ENCODE peak calls at places on chromosomes 3 and 15, in ten cellular contexts. J is uterus, K is fibroblast of lung, F is cardiac fibroblast, G is AG04450, P is endothelial cell, D is Calu3, Z is left ventricle myocardium inferior, W is SK-N-SH, U is AG04449. I is an unnamed sample.
A peak's percentile ranks its signal among the peaks of the same experiment; 100 is the strongest.

GRCh38 chr15:22873204-22873701 is 34.8 kb downstream of the NIPA2 start:
- DNase-seq in J (no peak), K (peak; percentile 65), F (peak; percentile 64), G (peak; percentile 42), P (peak; percentile 27), D (no peak), Z (no peak), W (no peak), U (peak; percentile 66), I (no peak)

GRCh38 chr3:104939196-104939595 is 427.5 kb upstream of the ALCAM start:
- DNase-seq in J (no peak), K (peak; percentile 14), F (peak; percentile 29), G (no peak), P (no peak), D (no peak), Z (no peak), W (peak; percentile 51), U (no peak), I (no peak)

GRCh38 chr3:155753038-155753647 is 8.3 kb upstream of the PLCH1 start:
- DNase-seq in J (no peak), K (peak; percentile 57), F (peak; percentile 65), G (no peak), P (no peak), D (no peak), Z (no peak), W (peak; percentile 32), U (no peak), I (no peak)

GRCh38 chr15:49953421-49953820 is 165.6 kb downstream of the ATP8B4 start:
- DNase-seq in J (no peak), K (no peak), F (no peak), G (no peak), P (no peak), D (no peak), Z (no peak), W (no peak), U (no peak), I (no peak)

GRCh38 chr3:46396129-46396528 is 10.7 kb downstream of the CCR5AS start:
- DNase-seq in J (no peak), K (no peak), F (no peak), G (no peak), P (no peak), D (no peak), Z (no peak), W (no peak), U (no peak), I (no peak)

GRCh38 chr15:67884514-67885225 is 44.8 kb upstream of the RNU6-1 start:
- DNase-seq in J (peak; percentile 84), K (peak; percentile 64), F (peak; percentile 90), G (no peak), P (peak; percentile 56), D (peak; percentile 80), Z (peak; percentile 87), W (peak; percentile 88), U (no peak), I (peak; percentile 33)

GRCh38 chr3:98999675-99000074 is 98.2 kb upstream of the DCBLD2 start:
- DNase-seq in J (no peak), K (no peak), F (no peak), G (no peak), P (no peak), D (no peak), Z (no peak), W (no peak), U (no peak), I (no peak)

GRCh38 chr15:58302832-58303231 is 129.0 kb upstream of the LIPC start:
- DNase-seq in J (no peak), K (no peak), F (no peak), G (no peak), P (no peak), D (no peak), Z (no peak), W (no peak), U (no peak), I (no peak)

GRCh38 chr15:80386151-80386550 is 18.0 kb upstream of the ARNT2 start:
- DNase-seq in J (no peak), K (no peak), F (no peak), G (no peak), P (no peak), D (no peak), Z (no peak), W (no peak), U (no peak), I (no peak)

GRCh38 chr15:98083203-98083910 is 122.9 kb downstream of the ARRDC4 start:
- DNase-seq in J (no peak), K (no peak), F (no peak), G (no peak), P (no peak), D (no peak), Z (no peak), W (no peak), U (no peak), I (no peak)

GRCh38 chr3:170731281-170731680 is 138.7 kb downstream of the RPL22L1 start:
- DNase-seq in J (no peak), K (no peak), F (no peak), G (no peak), P (no peak), D (no peak), Z (no peak), W (no peak), U (no peak), I (no peak)

GRCh38 chr3:158701666-158702065 is 29.2 kb upstream of the LXN start:
- DNase-seq in J (no peak), K (peak; percentile 40), F (no peak), G (no peak), P (no peak), D (no peak), Z (no peak), W (no peak), U (no peak), I (no peak)

GRCh38 chr3:127809211-127809610 is 13.1 kb downstream of the MGLL start:
- DNase-seq in J (no peak), K (no peak), F (no peak), G (no peak), P (no peak), D (no peak), Z (no peak), W (no peak), U (no peak), I (no peak)

GRCh38 chr3:119700920-119701734 is 1.7 kb upstream of the CFAP91 start:
- DNase-seq in J (no peak), K (no peak), F (no peak), G (no peak), P (no peak), D (no peak), Z (no peak), W (no peak), U (no peak), I (no peak)

GRCh38 chr3:4279706-4280105 is 23.5 kb upstream of the SETMAR start:
- DNase-seq in J (no peak), K (no peak), F (no peak), G (no peak), P (no peak), D (no peak), Z (no peak), W (no peak), U (no peak), I (no peak)

GRCh38 chr3:4284865-4285264 is 18.3 kb upstream of the SETMAR start:
- DNase-seq in J (no peak), K (no peak), F (no peak), G (no peak), P (no peak), D (no peak), Z (no peak), W (no peak), U (no peak), I (no peak)

GRCh38 chr3:4281991-4282390 is 21.2 kb upstream of the SETMAR start:
- DNase-seq in J (no peak), K (no peak), F (no peak), G (no peak), P (no peak), D (no peak), Z (no peak), W (no peak), U (no peak), I (no peak)
- TF ChIP-seq CTCF in J (no peak), K (no peak), F (no peak), G (no peak), P (no peak), D (no peak), Z (no peak), W (no peak), U (no peak), I (no peak)

GRCh38 chr3:186514296-186515002 is 29.7 kb downstream of the CRYGS start:
- DNase-seq in J (no peak), K (no peak), F (no peak), G (no peak), P (peak; percentile 18), D (peak; percentile 47), Z (no peak), W (no peak), U (no peak), I (no peak)
- TF ChIP-seq CTCF in J (no peak), K (no peak), F (peak; percentile 50), G (peak; percentile 42), P (peak; percentile 52), D (peak; percentile 59), Z (peak; percentile 38), W (peak; percentile 39), U (peak; percentile 18), I (no peak)

GRCh38 chr3:184389935-184390528 is 10.2 kb downstream of the CHRD start:
- DNase-seq in J (no peak), K (no peak), F (no peak), G (no peak), P (no peak), D (no peak), Z (no peak), W (no peak), U (no peak), I (no peak)

GRCh38 chr3:184387174-184387714 is 7.4 kb downstream of the CHRD start:
- DNase-seq in J (no peak), K (no peak), F (no peak), G (no peak), P (no peak), D (no peak), Z (no peak), W (no peak), U (no peak), I (no peak)

GRCh38 chr3:184388164-184388935 is 8.5 kb downstream of the CHRD start:
- DNase-seq in J (no peak), K (no peak), F (no peak), G (no peak), P (no peak), D (no peak), Z (no peak), W (no peak), U (no peak), I (no peak)

GRCh38 chr3:184389384-184389783 is 9.5 kb downstream of the CHRD start:
- DNase-seq in J (no peak), K (no peak), F (no peak), G (no peak), P (no peak), D (no peak), Z (no peak), W (no peak), U (no peak), I (no peak)

DNA sequence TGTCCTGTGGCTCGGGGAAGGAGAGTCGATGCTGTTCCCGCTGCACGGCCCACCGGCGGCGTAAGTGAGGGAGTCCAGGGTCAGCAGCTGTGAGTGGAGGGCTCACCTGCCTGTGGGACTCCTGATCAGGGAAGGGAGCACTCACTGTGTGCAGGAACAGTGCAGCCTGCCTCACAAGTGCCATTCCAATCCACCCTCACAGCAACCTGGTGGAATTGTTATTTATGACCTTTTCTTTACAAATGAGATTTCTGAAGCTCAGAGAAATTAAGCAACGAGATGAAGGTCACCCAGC is 9.0 kb downstream of the CHRD start:
- DNase-seq in J (no peak), K (no peak), F (no peak), G (no peak), P (no peak), D (no peak), Z (no peak), W (no peak), U (no peak), I (no peak)
- TF ChIP-seq CTCF in J (no peak), K (no peak), F (no peak), G (no peak), P (no peak), D (no peak), Z (no peak), W (no peak), U (no peak), I (no peak)

GRCh38 chr15:85748729-85749128 is 46.0 kb downstream of the KLHL25 start:
- DNase-seq in J (peak; percentile 52), K (no peak), F (no peak), G (no peak), P (no peak), D (no peak), Z (no peak), W (peak; percentile 36), U (no peak), I (no peak)
- TF ChIP-seq CTCF in J (peak; percentile 2), K (no peak), F (no peak), G (no peak), P (no peak), D (no peak), Z (no peak), W (no peak), U (no peak), I (no peak)

I was measured in activated B cell treated with CpG ODN at 0.5 μM for 24 hours.